ENCODE peak calls at places on chromosomes 3 and 15, in six cellular contexts. Y, R, T, X, Z and S are unnamed samples.

GRCh38 chr3:155386817-155387403 is 93.4 kb upstream of the STRIT1 start:
- DNase-seq in X (no peak), Z (no peak), Y (no peak), R (no peak), T (no peak), S (no peak)

GRCh38 chr15:60054472-60054871 is 50.4 kb downstream of the FOXB1 start:
- DNase-seq in X (no peak), T (no peak), R (no peak), Z (no peak), Y (no peak), S (no peak)

GRCh38 chr15:89090791-89091666 is 2.8 kb downstream of the ABHD2 start:
- DNase-seq in X (peak; percentile 72), Z (peak; percentile 65), Y (peak; percentile 79), R (peak; percentile 87), T (no peak), S (peak; percentile 55)

GRCh38 chr15:37877851-37878577 is 56.4 kb upstream of the TMCO5A start:
- DNase-seq in R (no peak), X (no peak), T (no peak), Z (no peak), Y (no peak), S (no peak)

GRCh38 chr15:48413304-48413703 is 82.1 kb downstream of the DUT start:
- DNase-seq in T (no peak), Y (peak; percentile 35), R (no peak), Z (no peak), X (no peak), S (no peak)

GRCh38 chr3:194300392-194300758 is 50.8 kb downstream of the CPN2 start:
- DNase-seq in Z (no peak), R (peak; percentile 96), Y (peak; percentile 91), T (peak; percentile 87), X (peak; percentile 80), S (peak; percentile 88)

GRCh38 chr3:31092748-31093607 is 198.5 kb upstream of the GADL1 start:
- DNase-seq in R (no peak), Y (no peak), Z (no peak), X (no peak), T (no peak), S (no peak)

GRCh38 chr3:42033741-42034140 is 57.4 kb upstream of the TRAK1 start:
- DNase-seq in Y (peak; percentile 10), T (no peak), R (peak; percentile 58), Z (no peak), X (no peak), S (no peak)

GRCh38 chr3:72953325-72953956 is 43.2 kb upstream of the PPP4R2 start:
- DNase-seq in Z (peak; percentile 59), T (no peak), X (no peak), Y (peak; percentile 54), R (no peak), S (no peak)

GRCh38 chr3:150675587-150675986 is 28.1 kb downstream of the ERICH6 start:
- DNase-seq in T (no peak), R (no peak), X (no peak), Z (no peak), Y (no peak), S (no peak)

GRCh38 chr15:36426696-36427095 is 152.7 kb upstream of the CDIN1 start:
- DNase-seq in Z (no peak), R (no peak), X (no peak), T (no peak), Y (no peak), S (no peak)

GRCh38 chr3:132255041-132255745 is 62.0 kb upstream of the ACP3 start:
- DNase-seq in X (no peak), T (no peak), R (no peak), Z (peak; percentile 58), Y (no peak), S (no peak)

GRCh38 chr3:104939196-104939595 is 427.5 kb upstream of the ALCAM start:
- DNase-seq in R (no peak), Y (no peak), Z (no peak), X (no peak), T (no peak), S (no peak)

GRCh38 chr3:195696632-195697278 is 24.0 kb upstream of the MUC20 start:
- DNase-seq in Y (no peak), R (no peak), X (no peak), Z (no peak), T (no peak), S (no peak)

GRCh38 chr3:133945696-133946095 is 50.0 kb upstream of the RAB6B start:
- DNase-seq in Y (no peak), Z (no peak), T (no peak), X (no peak), R (peak; percentile 36), S (no peak)

DNA sequence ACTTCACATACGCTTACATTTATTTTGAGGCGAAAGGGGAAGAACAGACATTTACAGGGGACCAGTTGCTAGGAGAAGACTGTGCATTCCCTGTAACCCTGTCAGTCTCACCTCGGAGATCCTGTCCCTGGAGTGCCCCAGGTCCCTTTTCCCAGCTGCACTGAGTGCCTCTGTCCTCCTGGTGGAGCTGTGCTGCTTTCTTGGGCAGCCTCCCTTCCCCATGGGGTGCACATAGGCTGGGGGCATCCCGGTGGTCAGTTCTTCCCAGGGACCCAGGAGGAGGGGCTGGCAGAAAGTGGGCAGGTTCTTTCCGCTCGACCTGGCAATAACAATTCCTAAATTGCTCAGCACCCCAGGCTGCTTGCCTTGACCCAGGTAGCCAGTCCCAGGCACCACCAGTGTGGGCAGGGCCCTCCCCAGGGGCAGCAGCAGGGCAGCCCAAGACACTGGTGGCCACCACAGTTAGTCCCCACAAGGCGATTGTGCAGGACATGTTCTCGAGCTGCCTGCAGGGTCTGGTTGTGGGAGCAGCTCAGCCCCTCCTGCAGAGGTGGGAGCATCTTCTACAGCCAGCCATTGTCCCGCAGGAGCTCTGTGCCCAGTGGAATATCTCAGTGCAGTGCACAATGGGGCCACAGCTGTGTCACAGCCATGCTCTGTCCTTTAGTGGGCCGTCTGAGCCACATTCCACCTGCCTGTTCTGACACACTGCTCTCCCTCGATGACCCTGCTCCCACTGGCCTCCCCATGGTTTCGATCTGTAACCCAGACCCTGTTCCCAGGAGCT is 36.3 kb downstream of the APBA2 start:
- DNase-seq in T (no peak), X (no peak), Y (no peak), R (peak; percentile 55), Z (no peak), S (no peak)
- TF ChIP-seq CTCF in T (no peak), X (no peak), Y (no peak), R (no peak), Z (no peak), S (no peak)

GRCh38 chr3:146543461-146544012 is 870 bp downstream of the PLSCR1 start:
- DNase-seq in Z (no peak), Y (peak; percentile 45), R (no peak), T (no peak), X (peak; percentile 20), S (no peak)

GRCh38 chr3:146542179-146542578 is 2.2 kb downstream of the PLSCR1 start:
- DNase-seq in Y (no peak), Z (no peak), T (no peak), X (no peak), R (no peak), S (no peak)

GRCh38 chr3:146542968-146543367 is 1.4 kb downstream of the PLSCR1 start:
- DNase-seq in R (no peak), Z (no peak), T (no peak), Y (no peak), X (no peak), S (no peak)

GRCh38 chr3:146544929-146545528 is 622 bp upstream of the PLSCR1 start:
- DNase-seq in Z (no peak), X (no peak), R (no peak), Y (no peak), T (no peak), S (no peak)

GRCh38 chr3:146544013-146544928 is at the start of gene PLSCR1:
- DNase-seq in R (peak; percentile 98), T (peak; percentile 85), Y (peak; percentile 95), X (peak; percentile 88), Z (peak; percentile 95), S (peak; percentile 90)
- TF ChIP-seq POLR2A in R (peak; percentile 87), T (peak; percentile 75), Y (peak; percentile 75), X (peak; percentile 84), Z (peak; percentile 51), S (peak; percentile 83)

GRCh38 chr15:90187257-90187868 is 13.8 kb upstream of the SEMA4B start:
- DNase-seq in T (no peak), R (no peak), Z (no peak), X (no peak), Y (no peak), S (no peak)
- H3K4me1 ChIP-seq in T (no peaks in the 10 kb centered on the region), R (peaks cover 82% of the 10 kb centered on the region), Z (peaks cover 70% of the 10 kb centered on the region), X (peaks cover 21% of the 10 kb centered on the region), Y (no peaks in the 10 kb centered on the region), S (peaks cover 14% of the 10 kb centered on the region)

DNA sequence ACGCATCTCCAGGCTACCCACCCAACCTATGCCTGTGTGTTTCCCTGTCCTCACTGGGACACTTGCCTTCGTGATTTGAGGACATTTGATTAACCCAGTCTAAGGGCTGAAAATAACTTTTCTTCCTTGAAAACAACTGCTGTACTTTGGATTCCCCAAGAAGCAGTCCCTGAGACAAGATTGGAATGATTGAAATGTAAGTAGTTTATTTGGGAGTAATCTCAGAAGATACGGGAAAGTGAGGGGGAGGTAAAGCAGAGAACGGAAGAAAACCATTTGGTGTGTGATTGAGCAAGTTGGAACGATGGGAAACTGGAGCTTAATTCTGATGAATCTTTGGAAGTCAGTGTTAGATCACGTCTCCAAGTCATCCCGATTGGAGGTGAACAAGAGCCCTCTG is 143.8 kb upstream of the LMCD1 start:
- DNase-seq in Z (no peak), X (no peak), Y (no peak), T (no peak), R (no peak), S (no peak)
- TF ChIP-seq CTCF in Z (no peak), X (no peak), Y (no peak), T (no peak), R (no peak), S (no peak)

GRCh38 chr15:70196314-70197291 is 98.9 kb upstream of the TLE3 start:
- DNase-seq in X (peak; percentile 96), T (peak; percentile 88), Z (no peak), R (peak; percentile 80), Y (peak; percentile 40), S (peak; percentile 44)
- TF ChIP-seq POLR2A in X (peak; percentile 50), T (no peak), Z (no peak), R (no peak), Y (no peak), S (no peak)